ENCODE peak calls at places on chromosomes 2 and 18, in five cellular contexts. H is activated CD4-positive, alpha-beta T cell treated with anti-CD3 and anti-CD28 coated beads for 48 hours; I is posterior vena cava; W is activated naive CD4-positive, alpha-beta T cell treated with anti-CD3 and anti-CD28 coated beads for 36 hours; K is ELF-1. N is an unnamed sample.
A peak's percentile ranks its signal among the peaks of the same experiment; 100 is the strongest.

GRCh38 chr2:121255363-121255762 is 29.6 kb downstream of the TFCP2L1 start:
- DNase-seq in I (no peak), W (no peak), H (no peak), K (no peak), N (no peak)

GRCh38 chr2:165406053-165406628 is 63.4 kb upstream of the CSRNP3 start:
- DNase-seq in H (no peak), W (no peak), I (no peak), K (peak; percentile 58), N (no peak)

GRCh38 chr2:30293303-30293912 is 62.1 kb downstream of the LBH start:
- DNase-seq in I (no peak), K (no peak), W (no peak), H (no peak), N (no peak)

GRCh38 chr2:130766037-130766436 is 10.7 kb downstream of the AMER3 start:
- DNase-seq in K (no peak), I (no peak), W (no peak), H (no peak), N (peak; percentile 12)

GRCh38 chr2:201450910-201451329 is 338 bp downstream of the TRAK2 start:
- DNase-seq in H (no peak), K (no peak), I (no peak), W (no peak), N (no peak)

GRCh38 chr2:43605079-43605655 is 9.3 kb upstream of the THADA start:
- DNase-seq in K (peak; percentile 14), W (peak; percentile 65), I (no peak), H (peak; percentile 54), N (no peak)

GRCh38 chr2:46299365-46300263 is 2.4 kb downstream of the EPAS1 start:
- DNase-seq in I (peak; percentile 91), K (peak; percentile 67), W (peak; percentile 20), H (peak; percentile 15), N (peak; percentile 87)

GRCh38 chr2:66334237-66335054 is 100.5 kb upstream of the MEIS1 start:
- DNase-seq in W (no peak), I (no peak), K (peak; percentile 27), H (no peak), N (no peak)

GRCh38 chr2:12918841-12919445 is 202.2 kb downstream of the TRIB2 start:
- DNase-seq in I (peak; percentile 92), K (no peak), H (no peak), W (no peak), N (peak; percentile 84)

GRCh38 chr2:235669269-235669831 is 175.5 kb downstream of the AGAP1 start:
- DNase-seq in H (peak; percentile 51), I (peak; percentile 89), W (peak; percentile 9), K (peak; percentile 86), N (peak; percentile 82)

GRCh38 chr18:75533954-75534353 is 106.5 kb upstream of the SMIM21 start:
- DNase-seq in W (no peak), I (no peak), H (no peak), K (no peak), N (no peak)

GRCh38 chr18:79374408-79375171 is 21.1 kb upstream of the NFATC1 start:
- DNase-seq in I (no peak), W (no peak), K (no peak), H (no peak), N (no peak)

GRCh38 chr2:167406558-167406957 is 518.3 kb downstream of the XIRP2 start:
- DNase-seq in W (no peak), K (peak; percentile 95), H (no peak), I (no peak), N (no peak)

GRCh38 chr2:170500770-170501169 is 214.4 kb upstream of the SP5 start:
- DNase-seq in W (no peak), H (no peak), K (no peak), I (no peak), N (no peak)

GRCh38 chr2:237118731-237119130 is 33.0 kb downstream of the COPS8 start:
- DNase-seq in H (no peak), W (no peak), I (no peak), K (no peak), N (no peak)

GRCh38 chr2:169476459-169476858 is 2.8 kb upstream of the BBS5 start:
- DNase-seq in I (no peak), H (no peak), K (no peak), W (no peak), N (no peak)

GRCh38 chr2:23925702-23926288 is 1.1 kb downstream of the ATAD2B start:
- DNase-seq in I (peak; percentile 84), H (peak; percentile 70), W (peak; percentile 81), K (no peak), N (peak; percentile 69)

GRCh38 chr2:127139766-127140165 is 32.8 kb upstream of the BIN1 start:
- DNase-seq in I (no peak), K (no peak), H (no peak), W (no peak), N (no peak)

GRCh38 chr2:101339236-101339865 is 30.9 kb upstream of the RNF149 start:
- DNase-seq in K (peak; percentile 54), H (no peak), W (no peak), I (no peak), N (no peak)

GRCh38 chr2:37324786-37325624 is at the start of gene PRKD3:
- DNase-seq in H (peak; percentile 57), K (peak; percentile 74), I (peak; percentile 89), W (peak; percentile 51), N (no peak)

GRCh38 chr2:240500561-240501423 is 57.0 kb downstream of the ANKMY1 start:
- DNase-seq in I (peak; percentile 73), K (no peak), H (no peak), W (no peak), N (peak; percentile 49)

GRCh38 chr18:55585586-55586521 is 2.1 kb downstream of the TCF4 start:
- DNase-seq in K (peak; percentile 66), W (no peak), I (no peak), H (no peak), N (no peak)

N was measured in kidney.